ENCODE peak calls at places on chromosomes 5 and 9, in six cellular contexts. E, H, Q, P, I and O are unnamed samples.

GRCh38 chr9:9949368-9949767 is 663.4 kb downstream of the PTPRD start:
- DNase-seq in E (no peak), H (no peak), Q (no peak), P (no peak), I (no peak), O (no peak)

GRCh38 chr5:172688735-172689572 is 47.9 kb downstream of the NEURL1B start:
- DNase-seq in E (peak), H (no peak), Q (no peak), P (no peak), I (peak), O (peak)

GRCh38 chr5:74310386-74310785 is 330.1 kb downstream of the ENC1 start:
- DNase-seq in E (peak), H (no peak), Q (no peak), P (no peak), I (no peak), O (no peak)

GRCh38 chr9:136773386-136774044 is 9.2 kb upstream of the LCN15 start:
- DNase-seq in E (no peak), H (peak), Q (no peak), P (peak), I (no peak), O (no peak)

GRCh38 chr9:115008536-115008935 is 78.1 kb upstream of the TNFSF8 start:
- DNase-seq in E (peak), H (no peak), Q (no peak), P (peak), I (no peak), O (peak)

GRCh38 chr5:42991477-42992034 is 48.6 kb downstream of the ANXA2R start:
- DNase-seq in E (peak), H (peak), Q (no peak), P (peak), I (no peak), O (no peak)

GRCh38 chr9:37511006-37511714 is 25.4 kb downstream of the POLR1E start:
- DNase-seq in E (no peak), H (peak), Q (no peak), P (peak), I (no peak), O (no peak)

GRCh38 chr5:126066795-126067321 is 356.4 kb upstream of the GRAMD2B start:
- DNase-seq in E (no peak), H (no peak), Q (no peak), P (no peak), I (no peak), O (peak)

GRCh38 chr9:35996358-35996970 is 38.5 kb upstream of the OR2S2 start:
- DNase-seq in E (peak), H (peak), Q (no peak), P (peak), I (peak), O (peak)

GRCh38 chr5:136526798-136527197 is 161.5 kb upstream of the TRPC7 start:
- DNase-seq in E (no peak), H (no peak), Q (no peak), P (no peak), I (no peak), O (no peak)

GRCh38 chr5:56317923-56318561 is 84.9 kb upstream of the ANKRD55 start:
- DNase-seq in E (no peak), H (no peak), Q (no peak), P (no peak), I (no peak), O (no peak)

GRCh38 chr5:74673011-74673790 is 11.8 kb upstream of the HEXB start:
- DNase-seq in E (peak), H (no peak), Q (no peak), P (peak), I (no peak), O (peak)

GRCh38 chr5:28703651-28704260 is 1665.4 kb upstream of the CDH9 start:
- DNase-seq in E (no peak), H (no peak), Q (no peak), P (peak), I (no peak), O (peak)
- H3K4ac ChIP-seq in E (no peak), H (no peak), Q (no peak), P (no peak), I (no peak), O (no peak)

GRCh38 chr5:160162910-160163309 is 43.7 kb upstream of the PWWP2A start:
- DNase-seq in E (no peak), H (no peak), Q (no peak), P (no peak), I (no peak), O (no peak)

GRCh38 chr5:160161626-160162025 is 42.4 kb upstream of the PWWP2A start:
- DNase-seq in E (no peak), H (no peak), Q (no peak), P (peak), I (no peak), O (no peak)

GRCh38 chr5:160155017-160155725 is 35.9 kb upstream of the PWWP2A start:
- DNase-seq in E (no peak), H (no peak), Q (no peak), P (peak), I (peak), O (no peak)

GRCh38 chr5:160158087-160158486 is 38.8 kb upstream of the PWWP2A start:
- DNase-seq in E (no peak), H (peak), Q (no peak), P (peak), I (no peak), O (no peak)

DNA sequence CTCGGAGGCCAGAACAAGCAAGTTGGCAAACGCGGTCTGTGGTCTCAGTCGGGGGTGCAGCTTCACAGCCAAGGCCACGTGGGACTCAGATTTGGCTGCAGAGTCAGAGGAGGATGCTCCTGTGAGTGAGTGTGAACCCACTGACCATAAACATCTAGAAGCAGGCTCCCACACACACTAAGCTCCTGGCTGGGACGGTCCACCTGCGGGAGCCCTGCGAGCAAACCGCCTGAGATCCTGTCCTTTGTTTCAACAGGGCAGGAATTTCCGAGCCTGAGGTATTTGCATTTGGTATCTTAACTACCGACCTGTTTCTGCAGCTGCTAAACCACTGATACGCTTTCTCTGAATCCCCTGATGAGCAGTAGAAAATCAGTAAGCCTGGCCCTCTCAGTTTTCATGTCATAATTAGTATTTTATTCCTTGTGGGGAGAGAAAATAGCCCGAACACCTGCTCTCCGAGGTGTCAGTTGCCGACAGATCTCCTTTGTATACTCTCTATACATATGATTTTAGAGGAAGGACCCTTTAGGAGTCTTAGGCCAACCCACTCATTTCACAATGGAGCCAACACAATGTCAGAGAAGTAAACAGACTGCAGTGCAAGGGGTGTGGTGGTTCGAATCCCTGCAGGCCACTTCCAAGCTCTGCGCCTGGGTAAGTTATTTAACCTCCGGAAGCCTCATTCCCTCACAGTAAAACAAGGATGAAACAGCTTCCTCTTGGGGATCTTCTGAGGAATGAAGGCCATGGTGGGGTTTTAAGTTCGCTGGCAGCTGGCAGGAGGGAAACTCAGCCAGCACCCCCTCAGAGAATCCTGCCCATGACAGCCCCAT is 41.0 kb upstream of the PWWP2A start:
- DNase-seq in E (peak), H (peak), Q (no peak), P (peak), I (peak), O (no peak)
- H3K4ac ChIP-seq in E (peak), H (peak), Q (no peak), P (no peak), I (no peak), O (peak)

DNA sequence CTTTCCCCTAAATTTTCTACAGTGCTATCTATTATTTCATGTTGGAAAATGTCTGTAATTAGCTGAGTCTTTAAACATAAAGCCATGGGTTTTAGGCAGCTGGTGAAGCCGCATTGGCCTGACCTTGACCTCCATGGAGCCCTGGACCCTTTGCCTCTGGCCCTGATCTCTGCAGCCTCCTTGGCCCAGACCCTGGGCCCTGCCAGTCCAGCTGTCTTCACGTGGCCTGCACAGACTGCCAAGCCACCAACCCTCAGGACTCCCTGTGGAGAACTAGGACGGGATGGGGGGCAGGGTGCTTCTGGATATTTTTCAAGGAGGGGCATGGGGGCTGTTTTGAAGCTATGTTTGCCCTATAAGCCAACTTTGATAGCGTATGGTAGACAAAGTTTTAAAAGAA is 29.8 kb upstream of the PPARGC1B start:
- DNase-seq in E (no peak), H (no peak), Q (no peak), P (no peak), I (no peak), O (no peak)
- H3K4ac ChIP-seq in E (no peak), H (no peak), Q (peak), P (no peak), I (no peak), O (no peak)

GRCh38 chr9:133669402-133669801 is 33.2 kb downstream of the DBH start:
- DNase-seq in E (no peak), H (no peak), Q (no peak), P (peak), I (no peak), O (no peak)
- H3K4ac ChIP-seq in E (no peak), H (no peak), Q (no peak), P (no peak), I (no peak), O (no peak)

GRCh38 chr9:129413537-129414376 is 207.1 kb downstream of the C9orf50 start:
- DNase-seq in E (peak), H (peak), Q (peak), P (peak), I (peak), O (peak)
- H3K4ac ChIP-seq in E (peak), H (peak), Q (peak), P (peak), I (peak), O (peak)

GRCh38 chr5:142484821-142485387 is 160.1 kb upstream of the SPRY4 start:
- DNase-seq in E (peak), H (no peak), Q (no peak), P (peak), I (peak), O (peak)

GRCh38 chr5:142486020-142486419 is 161.2 kb upstream of the SPRY4 start:
- DNase-seq in E (no peak), H (no peak), Q (no peak), P (no peak), I (no peak), O (no peak)

GRCh38 chr5:142482207-142482606 is 157.4 kb upstream of the SPRY4 start:
- DNase-seq in E (no peak), H (no peak), Q (no peak), P (no peak), I (no peak), O (no peak)

GRCh38 chr5:142491260-142491659 is 166.4 kb upstream of the SPRY4 start:
- DNase-seq in E (no peak), H (no peak), Q (peak), P (peak), I (no peak), O (no peak)

GRCh38 chr5:142486581-142486980 is 161.8 kb upstream of the SPRY4 start:
- DNase-seq in E (peak), H (no peak), Q (no peak), P (no peak), I (no peak), O (peak)
- H3K4ac ChIP-seq in E (peak), H (no peak), Q (no peak), P (no peak), I (no peak), O (no peak)